ENCODE peak calls at places on chromosomes 12 and 14, in nine cellular contexts. I is upper lobe of left lung, R is lower leg skin, Y is BJ, G is adipocyte, Q is Peyer's patch, D is transverse colon, P is mammary epithelial cell, A is Panc1. H is an unnamed sample.

GRCh38 chr14:95104911-95105310 is 52.4 kb downstream of the DICER1 start:
- DNase-seq in I (no peak), R (no peak), Y (no peak), G (no peak), Q (no peak), D (no peak), P (no peak), A (no peak), H (no peak)

GRCh38 chr12:107748472-107748871 is 12.5 kb downstream of the PRDM4 start:
- DNase-seq in I (no peak), R (no peak), Y (peak; percentile 27), G (peak; percentile 69), Q (no peak), D (no peak), P (peak; percentile 68), A (no peak), H (no peak)

GRCh38 chr12:71456316-71456715 is 16.7 kb downstream of the LGR5 start:
- DNase-seq in I (no peak), R (no peak), Y (no peak), G (no peak), Q (no peak), D (no peak), P (no peak), A (no peak), H (no peak)

GRCh38 chr14:34981743-34982420 is 910 bp upstream of the SRP54 start:
- DNase-seq in I (peak; percentile 29), R (no peak), Y (no peak), G (peak; percentile 65), Q (peak; percentile 36), D (peak; percentile 35), P (no peak), A (peak; percentile 7), H (no peak)

GRCh38 chr12:120710805-120711296 is 593 bp downstream of the UNC119B start:
- DNase-seq in I (peak; percentile 51), R (no peak), Y (no peak), G (peak; percentile 35), Q (peak; percentile 53), D (peak; percentile 42), P (peak; percentile 11), A (no peak), H (peak; percentile 43)

GRCh38 chr12:114770323-114770722 is 86.3 kb upstream of the TBX3 start:
- DNase-seq in I (no peak), R (no peak), Y (no peak), G (no peak), Q (no peak), D (no peak), P (no peak), A (no peak), H (no peak)

GRCh38 chr12:114759635-114760034 is 75.7 kb upstream of the TBX3 start:
- DNase-seq in I (no peak), R (no peak), Y (no peak), G (no peak), Q (no peak), D (no peak), P (no peak), A (no peak), H (no peak)

GRCh38 chr12:94831081-94831747 is 172.3 kb downstream of the NDUFA12 start:
- DNase-seq in I (no peak), R (no peak), Y (no peak), G (no peak), Q (peak; percentile 73), D (peak; percentile 56), P (no peak), A (no peak), H (no peak)

GRCh38 chr14:55599250-55599879 is 19.4 kb downstream of the KTN1 start:
- DNase-seq in I (peak; percentile 38), R (no peak), Y (no peak), G (no peak), Q (no peak), D (peak; percentile 81), P (no peak), A (peak; percentile 50), H (no peak)

GRCh38 chr14:65879218-65880009 is 466.9 kb downstream of the FUT8 start:
- DNase-seq in I (no peak), R (no peak), Y (no peak), G (peak; percentile 15), Q (no peak), D (no peak), P (peak; percentile 85), A (peak; percentile 2), H (peak; percentile 14)

GRCh38 chr14:91573894-91574837 is 64.1 kb upstream of the PPP4R3A start:
- DNase-seq in I (peak; percentile 62), R (no peak), Y (peak; percentile 3), G (peak; percentile 66), Q (peak; percentile 28), D (peak; percentile 77), P (peak; percentile 61), A (no peak), H (peak; percentile 43)

GRCh38 chr12:14768823-14769405 is 34.4 kb downstream of the WBP11 start:
- DNase-seq in I (peak; percentile 42), R (peak; percentile 87), Y (no peak), G (peak; percentile 34), Q (no peak), D (peak; percentile 29), P (peak; percentile 29), A (no peak), H (no peak)

GRCh38 chr12:77122236-77122635 is 56.9 kb upstream of the E2F7 start:
- DNase-seq in I (no peak), R (no peak), Y (peak; percentile 78), G (peak; percentile 91), Q (no peak), D (no peak), P (peak; percentile 92), A (peak; percentile 69), H (peak; percentile 57)

DNA sequence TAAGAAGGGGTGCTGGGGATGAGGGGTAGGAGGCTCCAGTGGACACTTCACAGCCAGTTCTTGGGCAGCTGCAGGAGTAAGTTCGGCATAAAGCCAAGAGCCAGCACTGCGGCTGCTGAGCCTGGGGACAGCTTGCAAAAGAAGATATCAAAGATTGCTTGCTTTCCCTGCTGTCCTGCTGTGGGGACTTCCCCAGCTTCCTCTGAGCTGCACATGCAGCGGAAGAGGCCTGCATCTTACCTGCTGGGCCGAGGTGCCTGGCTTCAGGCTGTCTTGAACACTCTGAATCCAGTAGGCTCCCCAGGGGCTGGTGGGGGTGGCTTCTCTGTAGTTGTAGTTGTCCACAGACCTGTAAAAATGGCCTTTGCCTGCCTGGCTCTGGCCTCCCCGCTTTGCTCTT is 1.3 kb downstream of the CHGA start:
- DNase-seq in I (no peak), R (no peak), Y (no peak), G (no peak), Q (no peak), D (no peak), P (no peak), A (no peak), H (no peak)
- H3K4me3 ChIP-seq in I (no peak overlapping the region), R (no peak overlapping the region), Y (no peak overlapping the region), G (no peak overlapping the region), Q (no peak overlapping the region), D (no peak overlapping the region), P (no peak overlapping the region), A (no peak overlapping the region), H (no peak overlapping the region)

GRCh38 chr12:123522164-123522563 is 11.4 kb downstream of the RILPL1 start:
- DNase-seq in I (no peak), R (no peak), Y (no peak), G (no peak), Q (no peak), D (no peak), P (no peak), A (no peak), H (no peak)
- H3K4me3 ChIP-seq in I (no peak overlapping the region), R (no peak overlapping the region), Y (no peak overlapping the region), G (no peak overlapping the region), Q (no peak overlapping the region), D (no peak overlapping the region), P (no peak overlapping the region), A (no peak overlapping the region), H (no peak overlapping the region)

DNA sequence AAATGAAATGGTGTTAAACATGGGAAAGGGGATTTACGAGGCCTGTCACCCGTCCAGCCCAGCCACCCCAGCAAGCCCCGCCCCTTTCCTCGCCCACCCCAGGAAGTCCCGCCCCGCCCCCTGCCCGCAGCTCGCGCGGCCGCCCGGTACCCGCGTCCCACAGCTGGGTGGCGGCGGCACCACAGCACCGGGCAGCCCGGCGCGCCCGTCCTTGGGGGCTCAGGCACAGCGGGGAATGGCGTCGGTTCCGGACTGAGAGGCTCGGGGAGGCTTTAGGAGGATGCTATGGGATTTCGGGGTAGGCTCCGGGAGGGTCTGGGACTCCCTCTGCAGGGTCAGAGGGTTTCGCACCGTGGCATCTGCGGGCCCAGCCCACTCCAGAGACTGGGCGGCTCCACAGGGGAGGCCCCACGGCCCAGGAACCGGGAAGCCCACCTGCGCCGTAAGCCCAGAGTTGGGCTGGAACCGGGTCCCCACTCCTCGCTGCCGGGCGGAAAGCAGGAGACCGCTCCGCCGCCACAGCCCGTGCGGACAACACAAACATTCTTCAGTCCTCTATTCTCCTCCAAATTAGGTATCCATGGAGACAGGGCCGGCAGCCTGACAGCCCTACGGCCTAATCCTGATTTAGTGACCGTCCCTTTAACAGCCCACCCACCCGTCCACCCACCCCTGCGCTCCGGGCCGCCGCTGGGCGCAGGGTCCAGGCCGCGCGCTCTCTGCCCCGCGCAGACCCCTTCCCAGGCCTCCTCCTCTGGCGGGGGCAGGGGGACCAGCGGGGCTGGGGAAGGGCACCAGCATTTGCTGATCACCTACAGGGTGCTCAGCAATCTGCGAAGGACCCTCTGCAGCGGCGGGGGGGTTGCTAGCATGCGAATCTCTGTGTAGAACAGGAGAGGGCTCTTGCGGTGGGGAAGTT is 1.3 kb downstream of the FIGNL2 start:
- DNase-seq in I (peak; percentile 47), R (peak; percentile 92), Y (no peak), G (peak; percentile 77), Q (peak; percentile 65), D (peak; percentile 44), P (no peak), A (no peak), H (peak; percentile 62)
- H3K4me3 ChIP-seq in I (peak overlapping the region; percentile 63), R (peak overlapping the region; percentile 2), Y (peak overlapping the region; percentile 47), G (peak overlapping the region; percentile 71), Q (peak overlapping the region; percentile 59), D (peak overlapping the region; percentile 32), P (peak overlapping the region; percentile 26), A (peak overlapping the region; percentile 48), H (peak overlapping the region; percentile 76)

GRCh38 chr12:28063355-28063885 is 90.9 kb upstream of the PTHLH start:
- DNase-seq in I (no peak), R (no peak), Y (no peak), G (no peak), Q (no peak), D (no peak), P (no peak), A (no peak), H (no peak)

GRCh38 chr12:28066879-28067278 is 94.3 kb upstream of the PTHLH start:
- DNase-seq in I (no peak), R (no peak), Y (no peak), G (peak; percentile 25), Q (no peak), D (no peak), P (no peak), A (no peak), H (no peak)

GRCh38 chr12:28068467-28068866 is 95.9 kb upstream of the PTHLH start:
- DNase-seq in I (no peak), R (no peak), Y (no peak), G (no peak), Q (no peak), D (no peak), P (no peak), A (no peak), H (no peak)

GRCh38 chr12:28065889-28066630 is 93.5 kb upstream of the PTHLH start:
- DNase-seq in I (no peak), R (no peak), Y (no peak), G (no peak), Q (no peak), D (no peak), P (peak; percentile 14), A (no peak), H (no peak)

DNA sequence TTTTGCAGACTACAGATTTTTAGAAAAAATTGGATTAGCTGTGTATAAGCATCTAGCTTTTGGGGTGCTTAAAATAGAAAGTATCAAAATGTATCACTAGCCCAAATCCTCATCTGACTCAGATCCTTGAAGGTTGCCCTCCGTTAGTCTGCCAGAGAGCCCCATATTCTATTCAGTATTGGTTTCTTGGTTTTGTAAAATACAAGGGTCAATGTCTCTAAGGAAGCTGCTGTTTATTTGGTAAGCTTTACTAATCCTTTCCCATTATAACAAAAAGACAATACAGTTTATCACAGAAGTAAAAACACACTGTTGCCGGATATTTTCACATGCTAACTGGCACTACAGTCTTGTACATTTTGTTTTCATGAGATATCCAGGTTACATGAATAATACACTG is 92.8 kb upstream of the PTHLH start:
- DNase-seq in I (no peak), R (no peak), Y (no peak), G (no peak), Q (no peak), D (no peak), P (no peak), A (no peak), H (no peak)
- H3K4me3 ChIP-seq in I (no peak overlapping the region), R (no peak overlapping the region), Y (no peak overlapping the region), G (no peak overlapping the region), Q (no peak overlapping the region), D (no peak overlapping the region), P (no peak overlapping the region), A (no peak overlapping the region), H (no peak overlapping the region)

H was measured in A549.